ENCODE peak calls at places on chromosomes 16 and 17, in four cellular contexts. M, E, Z and V are unnamed samples.

GRCh38 chr17:21458036-21458435 is 81.9 kb downstream of the KCNJ12 start:
- DNase-seq in Z (no peak), M (no peak), E (no peak), V (no peak)

GRCh38 chr17:51224615-51225262 is 35.1 kb downstream of the MBTD1 start:
- DNase-seq in M (no peak), Z (no peak), E (no peak), V (no peak)

GRCh38 chr17:18261146-18261515 is 669 bp downstream of the MIEF2 start:
- DNase-seq in Z (peak), E (no peak), M (peak), V (no peak)

GRCh38 chr16:47726031-47726675 is 265.0 kb downstream of the PHKB start:
- DNase-seq in Z (no peak), M (peak), E (no peak), V (no peak)

GRCh38 chr17:17053446-17054379 is 11.5 kb downstream of the MPRIP start:
- DNase-seq in M (no peak), E (no peak), Z (no peak), V (no peak)

GRCh38 chr17:75896360-75897075 is at the start of gene TRIM65:
- DNase-seq in E (peak), Z (peak), M (peak), V (no peak)

GRCh38 chr16:88128556-88128955 is 177.3 kb downstream of the BANP start:
- DNase-seq in Z (no peak), M (no peak), E (no peak), V (no peak)

GRCh38 chr17:210402-210801 is 29.0 kb upstream of the DOC2B start:
- DNase-seq in E (no peak), M (no peak), Z (no peak), V (no peak)

GRCh38 chr17:19369846-19370492 is 7.4 kb upstream of the B9D1 start:
- DNase-seq in Z (no peak), M (no peak), E (no peak), V (no peak)

GRCh38 chr17:4605826-4606225 is 21.5 kb downstream of the SMTNL2 start:
- DNase-seq in Z (no peak), M (peak), E (no peak), V (no peak)

GRCh38 chr16:55475919-55476318 is 3.1 kb upstream of the MMP2 start:
- DNase-seq in M (peak), E (no peak), Z (no peak), V (no peak)

GRCh38 chr17:34222732-34223486 is 32.2 kb upstream of the CCL2 start:
- DNase-seq in E (no peak), M (no peak), Z (no peak), V (no peak)

GRCh38 chr17:41896726-41897125 is 22.0 kb downstream of the ACLY start:
- DNase-seq in M (no peak), E (no peak), Z (no peak), V (no peak)

GRCh38 chr17:146546-146945 is 9.2 kb downstream of the SCGB1C2 start:
- DNase-seq in Z (no peak), E (no peak), M (peak), V (no peak)

GRCh38 chr17:4074831-4075495 is 67.9 kb downstream of the ZZEF1 start:
- DNase-seq in Z (no peak), E (no peak), M (peak), V (no peak)

GRCh38 chr16:86120201-86120981 is 221.4 kb downstream of the IRF8 start:
- DNase-seq in Z (no peak), M (no peak), E (no peak), V (no peak)

GRCh38 chr17:61486135-61487120 is 34.2 kb downstream of the TBX4 start:
- DNase-seq in Z (no peak), E (no peak), M (no peak), V (no peak)

GRCh38 chr16:87371261-87371866 is 12.2 kb downstream of the FBXO31 start:
- DNase-seq in E (no peak), M (no peak), Z (no peak), V (no peak)

GRCh38 chr17:32497431-32498205 is 10.8 kb downstream of the CDK5R1 start:
- DNase-seq in Z (no peak), M (no peak), E (no peak), V (no peak)

GRCh38 chr17:33038740-33039139 is 47.1 kb downstream of the SPACA3 start:
- DNase-seq in E (no peak), M (peak), Z (no peak), V (peak)

GRCh38 chr16:2056681-2057407 is 9.1 kb downstream of the TSC2 start:
- DNase-seq in Z (no peak), M (peak), E (peak), V (no peak)

GRCh38 chr16:28258571-28258970 is 33.8 kb upstream of the SBK1 start:
- DNase-seq in Z (no peak), M (no peak), E (peak), V (no peak)

GRCh38 chr17:75319818-75320691 is 30.8 kb upstream of the SLC25A19 start:
- DNase-seq in Z (no peak), E (no peak), M (no peak), V (no peak)

GRCh38 chr17:7523033-7523432 is 25.8 kb upstream of the TNFSF12 start:
- DNase-seq in Z (no peak), E (no peak), M (no peak), V (no peak)

GRCh38 chr16:768428-768827 is 7.9 kb downstream of the MSLN start:
- DNase-seq in Z (no peak), E (no peak), M (no peak), V (no peak)

GRCh38 chr17:17921192-17922082 is 50.8 kb downstream of the TOM1L2 start:
- DNase-seq in M (peak), E (peak), Z (no peak), V (no peak)

GRCh38 chr16:84504420-84505248 is at the start of gene MEAK7:
- DNase-seq in E (peak), Z (peak), M (peak), V (peak)

GRCh38 chr17:64331946-64332493 is 58.6 kb downstream of the PECAM1 start:
- DNase-seq in E (no peak), Z (no peak), M (no peak), V (no peak)

GRCh38 chr17:48427598-48427997 is 2.4 kb downstream of the SKAP1 start:
- DNase-seq in Z (no peak), E (no peak), M (no peak), V (no peak)

GRCh38 chr16:28308794-28309535 is 16.6 kb downstream of the SBK1 start:
- DNase-seq in E (no peak), Z (no peak), M (no peak), V (no peak)

GRCh38 chr17:50707296-50708049 is at the start of gene ANKRD40:
- DNase-seq in Z (peak), M (peak), E (peak), V (peak)

GRCh38 chr16:17515421-17516210 is 44.9 kb upstream of the XYLT1 start:
- DNase-seq in E (no peak), Z (no peak), M (no peak), V (no peak)
- TF ChIP-seq CTCF in E (no peak), Z (no peak), M (no peak), V (no peak)

DNA sequence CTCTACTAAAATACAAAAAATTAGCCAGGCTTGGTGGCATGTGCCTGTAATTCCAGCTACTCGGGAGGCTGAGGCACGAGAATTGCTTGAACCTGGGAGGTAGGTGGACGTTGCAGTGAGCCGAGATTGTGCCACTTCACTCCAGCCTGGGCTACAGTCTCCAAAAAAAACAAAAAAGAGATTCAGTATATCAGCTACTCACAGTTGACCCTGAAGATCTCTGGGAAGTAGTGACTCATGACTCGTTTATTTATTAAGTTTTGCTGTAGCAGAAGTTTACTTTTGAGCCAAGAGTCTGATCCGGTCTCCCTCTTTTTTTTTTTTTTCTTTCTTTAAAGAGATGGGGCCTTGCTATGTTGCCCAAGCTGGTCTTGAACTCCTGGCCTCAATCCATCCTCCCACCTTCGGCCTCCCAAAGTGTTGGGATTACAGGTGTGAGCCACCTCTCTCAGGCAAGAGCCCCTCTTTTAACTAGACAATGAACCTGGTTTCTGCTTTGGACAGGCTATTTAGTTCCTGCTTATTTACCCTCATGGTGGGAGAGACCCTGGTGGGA is 4.4 kb downstream of the MVP start:
- DNase-seq in E (no peak), M (no peak), Z (no peak), V (no peak)
- TF ChIP-seq CTCF in E (no peak), M (no peak), Z (no peak), V (no peak)

DNA sequence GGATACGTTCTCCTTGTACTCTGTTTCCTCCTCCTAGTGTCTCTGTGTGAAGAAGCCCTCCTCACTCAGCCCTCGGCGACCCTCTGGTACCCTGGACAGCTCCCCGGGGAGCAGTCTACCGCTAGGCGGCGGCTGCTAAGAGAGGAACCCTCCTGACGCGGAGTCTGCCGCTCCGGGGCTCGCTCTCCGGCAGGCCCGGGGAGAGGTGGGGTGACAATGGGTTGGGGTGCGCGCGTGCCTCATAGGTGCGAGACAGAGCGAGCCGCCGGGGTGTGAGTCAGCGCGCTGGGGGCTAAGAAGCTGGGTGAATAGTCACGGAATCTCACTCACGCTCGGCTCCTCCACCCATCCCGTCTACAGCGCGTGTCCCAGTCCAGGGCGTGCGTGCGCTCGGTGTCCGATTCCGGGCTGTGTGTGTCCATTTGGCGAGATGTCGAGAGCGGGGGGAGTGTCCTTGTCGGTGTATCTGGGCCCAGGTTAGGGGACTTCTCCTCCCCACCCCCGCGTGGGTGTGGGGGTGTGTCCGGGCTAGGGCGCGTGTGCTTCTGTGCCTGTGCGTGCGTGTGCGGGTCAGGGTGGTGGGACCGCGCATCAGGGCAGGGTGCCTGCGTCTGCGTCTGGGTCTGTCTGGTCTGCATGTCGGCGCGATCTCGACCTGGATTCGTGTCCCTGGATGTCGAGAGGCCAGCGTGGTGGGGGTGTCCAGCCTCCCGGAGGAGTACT is 578 bp upstream of the HS3ST2 start:
- DNase-seq in E (peak), M (peak), Z (peak), V (peak)
- TF ChIP-seq CTCF in E (peak), M (no peak), Z (no peak), V (peak)

GRCh38 chr16:79715088-79715487 is 114.6 kb upstream of the MAF start:
- DNase-seq in Z (no peak), E (no peak), M (peak), V (no peak)
- TF ChIP-seq CTCF in Z (no peak), E (no peak), M (no peak), V (no peak)

GRCh38 chr16:50320310-50320709 is 48.5 kb downstream of the BRD7 start:
- DNase-seq in E (no peak), M (no peak), Z (no peak), V (no peak)
- TF ChIP-seq CTCF in E (no peak), M (no peak), Z (no peak), V (no peak)

GRCh38 chr16:23302045-23302956 is at the start of gene SCNN1B:
- DNase-seq in E (no peak), M (peak), Z (no peak), V (no peak)

GRCh38 chr16:23304620-23305019 is 2.5 kb downstream of the SCNN1B start:
- DNase-seq in M (no peak), E (no peak), Z (no peak), V (no peak)

GRCh38 chr16:23303685-23304084 is 1.6 kb downstream of the SCNN1B start:
- DNase-seq in M (no peak), Z (no peak), E (no peak), V (no peak)

GRCh38 chr16:23310217-23310616 is 8.1 kb downstream of the SCNN1B start:
- DNase-seq in E (no peak), M (no peak), Z (no peak), V (no peak)

GRCh38 chr16:23306199-23307100 is 4.3 kb downstream of the SCNN1B start:
- DNase-seq in M (no peak), Z (no peak), E (no peak), V (no peak)
- TF ChIP-seq CTCF in M (no peak), Z (no peak), E (no peak), V (no peak)

GRCh38 chr17:81010935-81011334 is 19.3 kb downstream of the CHMP6 start:
- DNase-seq in M (no peak), E (no peak), Z (no peak), V (no peak)
- TF ChIP-seq CTCF in M (no peak), E (no peak), Z (no peak), V (no peak)

GRCh38 chr16:27181020-27181419 is 22.3 kb upstream of the KDM8 start:
- DNase-seq in M (no peak), Z (no peak), E (no peak), V (no peak)
- TF ChIP-seq CTCF in M (peak), Z (no peak), E (no peak), V (no peak)

GRCh38 chr16:3099732-3100499 is 822 bp upstream of the ZSCAN10 start:
- DNase-seq in E (peak), Z (peak), M (peak), V (peak)

GRCh38 chr16:3101841-3102470 is 2.9 kb upstream of the ZSCAN10 start:
- DNase-seq in E (no peak), Z (no peak), M (no peak), V (no peak)

GRCh38 chr16:3099395-3099731 is 269 bp upstream of the ZSCAN10 start:
- DNase-seq in M (no peak), Z (no peak), E (no peak), V (no peak)

GRCh38 chr16:3098459-3099394 is at the start of gene ZSCAN10:
- DNase-seq in Z (no peak), E (no peak), M (no peak), V (no peak)

GRCh38 chr16:3101018-3101840 is 2.1 kb upstream of the ZSCAN10 start:
- DNase-seq in M (peak), Z (no peak), E (no peak), V (no peak)
- TF ChIP-seq CTCF in M (peak), Z (no peak), E (peak), V (peak)

GRCh38 chr16:11101695-11102522 is 154.1 kb downstream of the SOCS1 start:
- DNase-seq in M (peak), E (no peak), Z (no peak), V (no peak)
- TF ChIP-seq CTCF in M (no peak), E (no peak), Z (no peak), V (no peak)